ENCODE peak calls at places on chromosomes 6 and 20, in six cellular contexts. M, F, H, G, K and O are unnamed samples.

GRCh38 chr20:22890605-22891300 is 144.4 kb upstream of the SSTR4 start:
- DNase-seq in M (no peak), F (no peak), H (no peak), G (no peak), K (no peak), O (no peak)

GRCh38 chr20:35021063-35021462 is 65.4 kb downstream of the MYH7B start:
- DNase-seq in M (no peak), F (no peak), H (no peak), G (no peak), K (no peak), O (no peak)

GRCh38 chr6:75267461-75267860 is 17.1 kb downstream of the TMEM30A start:
- DNase-seq in M (no peak), F (no peak), H (no peak), G (no peak), K (no peak), O (no peak)

GRCh38 chr6:22383016-22383415 is 86.2 kb upstream of the PRL start:
- DNase-seq in M (no peak), F (no peak), H (no peak), G (no peak), K (no peak), O (no peak)

GRCh38 chr20:60948230-60948629 is 303.8 kb upstream of the CDH4 start:
- DNase-seq in M (no peak), F (no peak), H (no peak), G (no peak), K (no peak), O (no peak)

GRCh38 chr20:25057234-25058050 is 497 bp downstream of the ACSS1 start:
- DNase-seq in M (peak), F (no peak), H (no peak), G (peak), K (peak), O (peak)

GRCh38 chr6:57294829-57295228 is 22.6 kb upstream of the PRIM2 start:
- DNase-seq in M (no peak), F (no peak), H (no peak), G (no peak), K (no peak), O (no peak)

GRCh38 chr20:32281711-32282110 is 4.3 kb downstream of the KIF3B start:
- DNase-seq in M (peak), F (no peak), H (no peak), G (no peak), K (no peak), O (no peak)

GRCh38 chr20:63958471-63958870 is 2.3 kb upstream of the UCKL1 start:
- DNase-seq in M (no peak), F (no peak), H (no peak), G (no peak), K (no peak), O (no peak)

GRCh38 chr6:42301986-42302385 is 84.3 kb upstream of the MRPS10 start:
- DNase-seq in M (no peak), F (no peak), H (no peak), G (no peak), K (no peak), O (no peak)

GRCh38 chr6:169556758-169557505 is 144.9 kb downstream of the WDR27 start:
- DNase-seq in M (peak), F (no peak), H (no peak), G (no peak), K (no peak), O (no peak)

GRCh38 chr6:112443118-112443641 is 96.0 kb downstream of the RFPL4B start:
- DNase-seq in M (no peak), F (no peak), H (no peak), G (no peak), K (no peak), O (no peak)

GRCh38 chr20:56574531-56575142 is 41.6 kb downstream of the FAM209B start:
- DNase-seq in M (no peak), F (no peak), H (no peak), G (no peak), K (no peak), O (no peak)

GRCh38 chr6:6407061-6407723 is 86.7 kb upstream of the F13A1 start:
- DNase-seq in M (no peak), F (no peak), H (no peak), G (no peak), K (no peak), O (no peak)

GRCh38 chr6:85451586-85452306 is 1.9 kb downstream of the NT5E start:
- DNase-seq in M (no peak), F (no peak), H (no peak), G (no peak), K (no peak), O (no peak)

GRCh38 chr6:93120154-93120742 is 299.1 kb downstream of the EPHA7 start:
- DNase-seq in M (no peak), F (no peak), H (no peak), G (no peak), K (no peak), O (no peak)

GRCh38 chr6:27295301-27296079 is 16.6 kb downstream of the POM121L2 start:
- DNase-seq in M (no peak), F (no peak), H (no peak), G (peak), K (peak), O (peak)

GRCh38 chr6:37024665-37025337 is 19.3 kb downstream of the FGD2 start:
- DNase-seq in M (peak), F (no peak), H (no peak), G (no peak), K (no peak), O (peak)

GRCh38 chr6:167706313-167707109 is 120.2 kb upstream of the AFDN start:
- DNase-seq in M (peak), F (no peak), H (no peak), G (no peak), K (no peak), O (no peak)

GRCh38 chr20:45993197-45993951 is 15.3 kb upstream of the MMP9 start:
- DNase-seq in M (no peak), F (no peak), H (no peak), G (peak), K (no peak), O (peak)

GRCh38 chr6:143583542-143584330 is 72.2 kb upstream of the FUCA2 start:
- DNase-seq in M (no peak), F (no peak), H (peak), G (peak), K (no peak), O (peak)

GRCh38 chr20:19691125-19691524 is 66.9 kb upstream of the RIN2 start:
- DNase-seq in M (no peak), F (no peak), H (no peak), G (no peak), K (no peak), O (no peak)

GRCh38 chr20:23602699-23603098 is 3.0 kb downstream of the CST9 start:
- DNase-seq in M (no peak), F (no peak), H (no peak), G (no peak), K (no peak), O (no peak)

GRCh38 chr6:137928286-137928685 is 61.2 kb downstream of the TNFAIP3 start:
- DNase-seq in M (no peak), F (no peak), H (no peak), G (no peak), K (no peak), O (no peak)

GRCh38 chr6:92023410-92023940 is 1395.9 kb downstream of the EPHA7 start:
- DNase-seq in M (no peak), F (no peak), H (no peak), G (no peak), K (no peak), O (no peak)

GRCh38 chr6:63554782-63555181 is 17.5 kb upstream of the LOC128125822 start:
- DNase-seq in M (no peak), F (no peak), H (no peak), G (no peak), K (no peak), O (no peak)

GRCh38 chr6:36929607-36930006 is 24.9 kb upstream of the PI16 start:
- DNase-seq in M (no peak), F (no peak), H (no peak), G (peak), K (no peak), O (peak)

GRCh38 chr20:19404836-19405235 is 192.4 kb downstream of the SLC24A3 start:
- DNase-seq in M (no peak), F (no peak), H (no peak), G (no peak), K (no peak), O (no peak)

GRCh38 chr6:109139109-109139508 is 43.8 kb downstream of the CEP57L1 start:
- DNase-seq in M (no peak), F (no peak), H (no peak), G (peak), K (no peak), O (peak)

GRCh38 chr6:146962332-146962731 is 241.9 kb upstream of the STXBP5 start:
- DNase-seq in M (no peak), F (no peak), H (no peak), G (no peak), K (no peak), O (no peak)

GRCh38 chr6:9126845-9127560 is 691.7 kb upstream of the SLC35B3 start:
- DNase-seq in M (no peak), F (no peak), H (no peak), G (peak), K (peak), O (peak)

GRCh38 chr6:31578461-31579118 is 3.2 kb downstream of the TNF start:
- DNase-seq in M (no peak), F (no peak), H (no peak), G (no peak), K (no peak), O (no peak)

GRCh38 chr6:152091201-152091600 is 283.7 kb downstream of the ESR1 start:
- DNase-seq in M (no peak), F (no peak), H (no peak), G (peak), K (no peak), O (no peak)

GRCh38 chr6:106522557-106522956 is 106.7 kb downstream of the RTN4IP1 start:
- DNase-seq in M (no peak), F (no peak), H (no peak), G (no peak), K (no peak), O (no peak)